ENCODE peak calls at places on chromosomes 5 and 9, in four cellular contexts. One of them, this sample, is unnamed. For H3K4me1, the result is how much of the 10 kb centered on the place peaks cover.

GRCh38 chr9:126376903-126377342 is 50.3 kb downstream of the MVB12B start:
- DNase-seq in GM23338: peak
- DNase-seq in endothelial cell of umbilical vein: no peak
- DNase-seq in transverse colon: no peak
- DNase-seq in this sample: no peak

GRCh38 chr5:125245216-125245615 is 498.8 kb upstream of the ZNF608 start:
- DNase-seq in GM23338: no peak
- DNase-seq in endothelial cell of umbilical vein: no peak
- DNase-seq in transverse colon: no peak
- DNase-seq in this sample: no peak

GRCh38 chr5:22057012-22057411 is 796.1 kb downstream of the CDH12 start:
- DNase-seq in GM23338: no peak
- DNase-seq in endothelial cell of umbilical vein: no peak
- DNase-seq in transverse colon: no peak
- DNase-seq in this sample: no peak

GRCh38 chr5:72018158-72018803 is 89.0 kb upstream of the MAP1B start:
- DNase-seq in GM23338: peak
- DNase-seq in endothelial cell of umbilical vein: peak
- DNase-seq in transverse colon: peak
- DNase-seq in this sample: peak

GRCh38 chr5:3428355-3428754 is 167.3 kb upstream of the IRX1 start:
- DNase-seq in GM23338: peak
- DNase-seq in endothelial cell of umbilical vein: no peak
- DNase-seq in transverse colon: no peak
- DNase-seq in this sample: no peak

GRCh38 chr5:15807861-15808260 is 307.9 kb downstream of the FBXL7 start:
- DNase-seq in GM23338: no peak
- DNase-seq in endothelial cell of umbilical vein: peak
- DNase-seq in transverse colon: no peak
- DNase-seq in this sample: no peak

GRCh38 chr5:78985407-78986223 is 505 bp upstream of the ARSB start:
- DNase-seq in GM23338: peak
- DNase-seq in endothelial cell of umbilical vein: peak
- DNase-seq in transverse colon: peak
- DNase-seq in this sample: peak

GRCh38 chr5:33491941-33492340 is 51.2 kb downstream of the TARS1 start:
- DNase-seq in GM23338: no peak
- DNase-seq in endothelial cell of umbilical vein: no peak
- DNase-seq in transverse colon: no peak
- DNase-seq in this sample: no peak

GRCh38 chr5:72281764-72282499 is 38.1 kb downstream of the MRPS27 start:
- DNase-seq in GM23338: no peak
- DNase-seq in endothelial cell of umbilical vein: peak
- DNase-seq in transverse colon: no peak
- DNase-seq in this sample: no peak

GRCh38 chr9:133950206-133950915 is 41.8 kb downstream of the VAV2 start:
- DNase-seq in GM23338: no peak
- DNase-seq in endothelial cell of umbilical vein: no peak
- DNase-seq in transverse colon: no peak
- DNase-seq in this sample: no peak

GRCh38 chr9:13480688-13481087 is 201.2 kb upstream of the MPDZ start:
- DNase-seq in GM23338: no peak
- DNase-seq in endothelial cell of umbilical vein: no peak
- DNase-seq in transverse colon: no peak
- DNase-seq in this sample: no peak

GRCh38 chr5:59193616-59194319 is 610.9 kb downstream of the RAB3C start:
- DNase-seq in GM23338: no peak
- DNase-seq in endothelial cell of umbilical vein: no peak
- DNase-seq in transverse colon: no peak
- DNase-seq in this sample: no peak

GRCh38 chr9:132994410-132995120 is 16.1 kb downstream of the GFI1B start:
- DNase-seq in GM23338: peak
- DNase-seq in endothelial cell of umbilical vein: no peak
- DNase-seq in transverse colon: peak
- DNase-seq in this sample: peak

GRCh38 chr5:117041926-117042595 is 467.4 kb upstream of the SEMA6A start:
- DNase-seq in GM23338: peak
- DNase-seq in endothelial cell of umbilical vein: no peak
- DNase-seq in transverse colon: no peak
- DNase-seq in this sample: no peak

GRCh38 chr9:107137495-107138202 is 145.4 kb upstream of the RAD23B start:
- DNase-seq in GM23338: peak
- DNase-seq in endothelial cell of umbilical vein: peak
- DNase-seq in transverse colon: no peak
- DNase-seq in this sample: no peak

GRCh38 chr5:135466178-135467050 is 14.3 kb upstream of the TIFAB start:
- DNase-seq in GM23338: peak
- DNase-seq in endothelial cell of umbilical vein: peak
- DNase-seq in transverse colon: peak
- DNase-seq in this sample: peak

DNA sequence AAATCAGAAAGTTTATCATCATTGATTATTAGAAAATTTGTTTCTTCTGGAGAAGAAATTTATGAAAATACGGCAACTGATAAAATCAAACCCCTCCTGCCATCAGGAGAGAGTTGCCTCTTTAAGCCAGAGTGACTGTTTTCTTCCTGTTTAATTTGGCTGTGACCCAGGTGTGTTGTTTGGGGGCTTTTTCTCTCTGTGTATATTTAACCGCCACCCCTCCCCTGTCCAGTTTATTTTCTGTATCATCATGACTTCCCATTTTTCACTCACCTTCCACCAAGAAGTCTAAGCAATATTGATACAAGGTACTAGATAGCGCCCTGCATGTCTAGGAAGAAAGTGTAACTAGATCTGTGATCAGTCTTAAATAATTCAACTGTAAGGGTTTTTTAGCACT is 50.1 kb downstream of the FAM78A start:
- DNase-seq in GM23338: no peak
- DNase-seq in endothelial cell of umbilical vein: peak
- DNase-seq in transverse colon: no peak
- DNase-seq in this sample: no peak
- TF ChIP-seq POLR2AphosphoS5 in GM23338: no peak
- TF ChIP-seq POLR2AphosphoS5 in endothelial cell of umbilical vein: no peak
- TF ChIP-seq POLR2AphosphoS5 in transverse colon: no peak
- TF ChIP-seq POLR2AphosphoS5 in this sample: no peak

GRCh38 chr9:96489482-96489979 is 39.6 kb downstream of the HABP4 start:
- DNase-seq in GM23338: no peak
- DNase-seq in endothelial cell of umbilical vein: no peak
- DNase-seq in transverse colon: no peak
- DNase-seq in this sample: no peak
- H3K4me1 ChIP-seq in GM23338: under half
- H3K4me1 ChIP-seq in endothelial cell of umbilical vein: under half
- H3K4me1 ChIP-seq in transverse colon: under half
- H3K4me1 ChIP-seq in this sample: under half

DNA sequence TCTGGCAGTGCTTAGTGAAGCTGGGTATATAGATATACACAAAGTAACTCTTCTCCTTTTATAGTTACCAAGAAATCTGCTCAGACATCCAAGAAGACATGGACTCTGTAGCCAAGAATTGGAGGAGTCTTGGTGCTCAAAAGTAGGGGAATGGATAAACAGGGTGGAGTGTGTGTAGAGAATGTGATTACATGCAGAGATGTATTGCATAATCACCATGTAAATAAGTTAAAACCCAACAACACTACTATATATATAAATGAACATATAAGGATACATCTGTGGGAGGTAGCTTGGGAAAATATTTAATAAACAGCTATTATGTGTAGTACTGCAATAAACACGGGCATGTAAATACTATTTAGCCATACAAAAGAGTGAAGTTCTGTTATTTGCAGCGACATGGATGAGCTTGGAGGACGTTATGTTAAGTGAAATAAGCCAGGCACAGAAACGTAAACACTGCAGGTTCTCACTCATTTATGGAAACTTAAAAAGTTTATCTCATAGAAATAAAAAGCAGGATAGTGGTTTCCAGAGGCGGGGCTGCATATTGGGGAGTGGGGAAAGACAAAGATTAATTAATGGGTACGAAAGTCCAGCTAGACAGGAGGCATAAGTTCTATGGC is 207.5 kb downstream of the TENT4A start:
- DNase-seq in GM23338: no peak
- DNase-seq in endothelial cell of umbilical vein: no peak
- DNase-seq in transverse colon: no peak
- DNase-seq in this sample: no peak
- TF ChIP-seq POLR2AphosphoS5 in GM23338: no peak
- TF ChIP-seq POLR2AphosphoS5 in endothelial cell of umbilical vein: no peak
- TF ChIP-seq POLR2AphosphoS5 in transverse colon: no peak
- TF ChIP-seq POLR2AphosphoS5 in this sample: no peak

DNA sequence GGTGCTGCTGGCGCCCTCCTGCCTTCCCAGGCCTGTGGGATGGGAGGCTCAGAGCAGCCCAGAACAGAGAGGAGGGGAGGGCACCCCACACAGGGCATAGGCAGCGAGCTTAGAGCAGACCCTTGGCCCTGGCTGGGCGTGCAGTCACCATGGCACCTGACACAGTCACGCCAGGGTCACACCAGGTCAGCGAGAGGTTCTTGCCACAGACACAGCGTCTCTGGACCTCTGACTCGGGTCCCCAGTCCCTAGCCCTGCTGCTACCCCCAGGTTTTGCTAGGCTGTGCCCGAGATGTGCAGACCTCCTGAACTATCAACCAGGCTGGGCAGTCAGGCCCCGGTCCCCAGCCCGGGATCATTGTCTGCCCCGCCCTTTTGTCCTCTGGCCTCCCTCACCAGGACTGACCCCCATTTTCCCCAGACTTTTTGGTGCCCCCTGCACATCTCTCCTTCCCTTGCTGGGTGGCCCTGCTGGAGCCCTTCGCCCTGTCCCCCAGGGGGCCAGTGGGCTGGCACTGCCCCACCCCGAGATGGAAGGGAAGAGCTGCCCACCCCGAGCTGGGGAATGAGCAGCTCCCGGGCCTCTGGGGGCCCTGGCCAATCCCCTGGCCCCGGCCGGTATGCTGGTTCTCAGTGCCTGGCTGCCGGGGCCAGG is 24.5 kb upstream of the NOTCH1 start:
- DNase-seq in GM23338: no peak
- DNase-seq in endothelial cell of umbilical vein: no peak
- DNase-seq in transverse colon: no peak
- DNase-seq in this sample: no peak
- H3K4me1 ChIP-seq in GM23338: under half
- H3K4me1 ChIP-seq in endothelial cell of umbilical vein: under half
- H3K4me1 ChIP-seq in transverse colon: under half
- H3K4me1 ChIP-seq in this sample: under half

GRCh38 chr5:44365351-44365750 is 23.9 kb downstream of the FGF10 start:
- DNase-seq in GM23338: no peak
- DNase-seq in endothelial cell of umbilical vein: no peak
- DNase-seq in transverse colon: no peak
- DNase-seq in this sample: no peak
- TF ChIP-seq POLR2AphosphoS5 in GM23338: no peak
- TF ChIP-seq POLR2AphosphoS5 in endothelial cell of umbilical vein: no peak
- TF ChIP-seq POLR2AphosphoS5 in transverse colon: no peak
- TF ChIP-seq POLR2AphosphoS5 in this sample: no peak

GRCh38 chr9:98173181-98173580 is 19.3 kb downstream of the CORO2A start:
- DNase-seq in GM23338: no peak
- DNase-seq in endothelial cell of umbilical vein: no peak
- DNase-seq in transverse colon: no peak
- DNase-seq in this sample: no peak
- H3K4me1 ChIP-seq in GM23338: under half
- H3K4me1 ChIP-seq in endothelial cell of umbilical vein: under half
- H3K4me1 ChIP-seq in transverse colon: under half
- H3K4me1 ChIP-seq in this sample: under half